ENCODE peak calls at places on chromosome 10, in six cellular contexts. Y is stromal cell of bone marrow; K is fibroblast of the conjunctiva; E is stimulated activated CD8-positive, alpha-beta memory T cell treated with anti-CD3 and anti-CD28 coated beads, Interleukin-7, amount 100 ng/mL, for 1 hour; J is iPS-NIHi11; F is tibial artery. R is an unnamed sample.

GRCh38 chr10:120541971-120542370 is 84.9 kb downstream of the PLPP4 start:
- DNase-seq in Y (no peak), F (no peak), J (no peak), K (no peak), E (no peak), R (no peak)

GRCh38 chr10:26052326-26052725 is 118.3 kb downstream of the MYO3A start:
- DNase-seq in E (no peak), Y (no peak), F (no peak), J (no peak), K (no peak), R (no peak)

GRCh38 chr10:124315599-124316270 is 103.0 kb downstream of the OAT start:
- DNase-seq in Y (no peak), F (no peak), J (no peak), K (no peak), E (no peak), R (no peak)

GRCh38 chr10:129800-130199 is 5.5 kb upstream of the ZMYND11 start:
- DNase-seq in E (no peak), K (no peak), Y (no peak), F (no peak), J (no peak), R (no peak)

GRCh38 chr10:23438547-23439451 is at the start of gene OTUD1:
- DNase-seq in E (peak; percentile 81), Y (peak; percentile 84), F (peak; percentile 98), K (peak; percentile 85), J (peak; percentile 94), R (peak; percentile 92)

GRCh38 chr10:116385994-116386809 is 41.4 kb upstream of the PNLIPRP3 start:
- DNase-seq in J (no peak), K (peak; percentile 8), F (no peak), Y (peak; percentile 31), E (no peak), R (no peak)

GRCh38 chr10:114855776-114856543 is 34.4 kb downstream of the FHIP2A start:
- DNase-seq in F (no peak), J (no peak), E (no peak), K (peak; percentile 16), Y (no peak), R (no peak)

GRCh38 chr10:70887804-70888800 is at the start of gene PCBD1:
- DNase-seq in J (peak; percentile 87), F (peak; percentile 90), Y (no peak), K (peak; percentile 40), E (peak; percentile 50), R (peak; percentile 81)

GRCh38 chr10:266974-267425 is 131.7 kb downstream of the ZMYND11 start:
- DNase-seq in K (no peak), E (no peak), F (no peak), Y (peak; percentile 52), J (no peak), R (no peak)

GRCh38 chr10:108393111-108393510 is 1228.6 kb upstream of the SORCS1 start:
- DNase-seq in K (peak; percentile 57), F (no peak), J (no peak), E (no peak), Y (peak; percentile 43), R (no peak)

GRCh38 chr10:13891542-13892431 is 305.0 kb downstream of the PRPF18 start:
- DNase-seq in Y (no peak), K (no peak), F (peak; percentile 74), J (peak; percentile 81), E (no peak), R (no peak)

GRCh38 chr10:104582604-104582951 is 58.5 kb upstream of the SORCS3 start:
- DNase-seq in Y (no peak), F (no peak), K (no peak), E (no peak), J (no peak), R (peak; percentile 25)

GRCh38 chr10:12985347-12985746 is 16.2 kb downstream of the CCDC3 start:
- DNase-seq in E (no peak), J (no peak), K (no peak), F (no peak), Y (no peak), R (no peak)

GRCh38 chr10:126425473-126426065 is 37.3 kb upstream of the ADAM12 start:
- DNase-seq in Y (no peak), F (no peak), K (no peak), E (no peak), J (no peak), R (no peak)

GRCh38 chr10:37314350-37314749 is 189.0 kb downstream of the ANKRD30A start:
- DNase-seq in F (no peak), E (no peak), K (no peak), Y (no peak), J (no peak), R (no peak)

GRCh38 chr10:6423004-6423403 is 157.1 kb downstream of the PRKCQ start:
- DNase-seq in F (no peak), E (no peak), J (no peak), Y (no peak), K (no peak), R (peak; percentile 82)

GRCh38 chr10:120514035-120514620 is 57.1 kb downstream of the PLPP4 start:
- DNase-seq in J (peak; percentile 86), F (no peak), K (no peak), E (no peak), Y (no peak), R (peak; percentile 52)

GRCh38 chr10:29555746-29556481 is 78.9 kb downstream of the SVIL start:
- DNase-seq in Y (peak; percentile 73), K (peak; percentile 24), J (no peak), E (no peak), F (no peak), R (no peak)

GRCh38 chr10:62047240-62047897 is 145.9 kb downstream of the ARID5B start:
- DNase-seq in E (no peak), Y (no peak), F (no peak), J (no peak), K (no peak), R (peak; percentile 13)

GRCh38 chr10:12380999-12381398 is 31.7 kb downstream of the CAMK1D start:
- DNase-seq in K (no peak), E (no peak), Y (no peak), J (no peak), F (no peak), R (no peak)

GRCh38 chr10:71921319-71922027 is 42.7 kb upstream of the CHST3 start:
- DNase-seq in J (no peak), F (peak; percentile 70), E (no peak), Y (peak; percentile 37), K (peak; percentile 84), R (no peak)

GRCh38 chr10:72015868-72016267 is 51.7 kb downstream of the CHST3 start:
- DNase-seq in K (no peak), Y (no peak), J (no peak), E (no peak), F (no peak), R (no peak)

GRCh38 chr10:49407552-49408137 is 11.8 kb upstream of the DRGX start:
- DNase-seq in Y (peak; percentile 54), K (peak; percentile 57), J (peak; percentile 82), E (peak; percentile 32), F (peak; percentile 76), R (peak; percentile 84)

GRCh38 chr10:5297466-5297865 is 67.3 kb upstream of the UCN3 start:
- DNase-seq in F (peak; percentile 77), E (no peak), J (peak; percentile 18), K (peak; percentile 28), Y (no peak), R (peak; percentile 65)

GRCh38 chr10:22570234-22570633 is 144.1 kb downstream of the PIP4K2A start:
- DNase-seq in K (no peak), F (no peak), E (no peak), Y (no peak), J (no peak), R (no peak)

GRCh38 chr10:107649249-107649648 is 484.7 kb upstream of the SORCS1 start:
- DNase-seq in E (no peak), K (no peak), Y (no peak), J (no peak), F (no peak), R (no peak)

GRCh38 chr10:118625504-118625903 is 30.1 kb upstream of the PRLHR start:
- DNase-seq in K (no peak), Y (no peak), J (no peak), F (no peak), E (no peak), R (no peak)

GRCh38 chr10:132904814-132905649 is 37.3 kb downstream of the CFAP46 start:
- DNase-seq in E (no peak), K (no peak), Y (no peak), J (no peak), F (no peak), R (peak; percentile 84)

GRCh38 chr10:111081595-111081994 is 4.8 kb downstream of the ADRA2A start:
- DNase-seq in F (no peak), K (no peak), J (no peak), E (no peak), Y (no peak), R (no peak)

GRCh38 chr10:49597426-49598163 is 12.5 kb upstream of the SLC18A3 start:
- DNase-seq in F (peak; percentile 51), K (no peak), Y (no peak), E (no peak), J (no peak), R (no peak)

GRCh38 chr10:95440756-95441546 is 120.2 kb downstream of the SORBS1 start:
- DNase-seq in J (no peak), F (no peak), Y (no peak), E (no peak), K (no peak), R (peak; percentile 44)

GRCh38 chr10:69961168-69961863 is 91.3 kb upstream of the MACROH2A2 start:
- DNase-seq in Y (no peak), K (no peak), J (peak; percentile 39), F (no peak), E (no peak), R (no peak)

GRCh38 chr10:52314007-52314821 is at the start of gene DKK1:
- DNase-seq in K (peak; percentile 59), E (no peak), Y (peak; percentile 55), F (peak; percentile 72), J (peak; percentile 76), R (peak; percentile 46)

GRCh38 chr10:3959370-3960266 is 174.6 kb upstream of the KLF6 start:
- DNase-seq in F (no peak), E (no peak), K (no peak), Y (no peak), J (no peak), R (no peak)

R was measured in activated CD8-positive, alpha-beta T cell treated with anti-CD3 and anti-CD28 coated beads for 36 hours.